ENCODE peak calls at places on chromosomes 2 and 18, in five cellular contexts. One of them, this sample, is unnamed.

GRCh38 chr2:23445450-23445868 is 60.5 kb downstream of the KLHL29 start:
- DNase-seq in H9: no peak
- DNase-seq in IMR-90: peak; percentile 76
- DNase-seq in neuronal stem cell: no peak
- DNase-seq in trophoblast cell: no peak
- DNase-seq in this sample: no peak

GRCh38 chr2:235170536-235171510 is 219.0 kb downstream of the SH3BP4 start:
- DNase-seq in H9: peak; percentile 63
- DNase-seq in IMR-90: peak; percentile 60
- DNase-seq in neuronal stem cell: peak; percentile 12
- DNase-seq in trophoblast cell: peak; percentile 57
- DNase-seq in this sample: peak; percentile 94

GRCh38 chr2:18831916-18832510 is 242.6 kb upstream of the NT5C1B start:
- DNase-seq in H9: no peak
- DNase-seq in IMR-90: peak; percentile 25
- DNase-seq in neuronal stem cell: no peak
- DNase-seq in trophoblast cell: peak; percentile 61
- DNase-seq in this sample: peak; percentile 89

GRCh38 chr2:211901226-211901625 is 637.4 kb downstream of the ERBB4 start:
- DNase-seq in H9: no peak
- DNase-seq in IMR-90: no peak
- DNase-seq in neuronal stem cell: no peak
- DNase-seq in trophoblast cell: no peak
- DNase-seq in this sample: no peak

GRCh38 chr2:206442854-206443734 is at the start of gene ADAM23:
- DNase-seq in H9: peak; percentile 89
- DNase-seq in IMR-90: peak; percentile 52
- DNase-seq in neuronal stem cell: peak; percentile 82
- DNase-seq in trophoblast cell: no peak
- DNase-seq in this sample: peak; percentile 80

GRCh38 chr18:77069482-77069881 is 63.1 kb downstream of the MBP start:
- DNase-seq in H9: no peak
- DNase-seq in IMR-90: no peak
- DNase-seq in neuronal stem cell: no peak
- DNase-seq in trophoblast cell: no peak
- DNase-seq in this sample: no peak

GRCh38 chr2:29233428-29233827 is 118.2 kb downstream of the CLIP4 start:
- DNase-seq in H9: no peak
- DNase-seq in IMR-90: no peak
- DNase-seq in neuronal stem cell: no peak
- DNase-seq in trophoblast cell: peak; percentile 91
- DNase-seq in this sample: no peak

GRCh38 chr2:38700881-38701458 is 35.1 kb downstream of the GALM start:
- DNase-seq in H9: no peak
- DNase-seq in IMR-90: peak; percentile 72
- DNase-seq in neuronal stem cell: no peak
- DNase-seq in trophoblast cell: no peak
- DNase-seq in this sample: no peak

GRCh38 chr2:144836635-144837350 is 316.9 kb upstream of the ZEB2 start:
- DNase-seq in H9: no peak
- DNase-seq in IMR-90: peak; percentile 65
- DNase-seq in neuronal stem cell: no peak
- DNase-seq in trophoblast cell: no peak
- DNase-seq in this sample: no peak

GRCh38 chr2:233350708-233351107 is 3.6 kb upstream of the DGKD start:
- DNase-seq in H9: no peak
- DNase-seq in IMR-90: peak; percentile 90
- DNase-seq in neuronal stem cell: no peak
- DNase-seq in trophoblast cell: peak; percentile 50
- DNase-seq in this sample: peak; percentile 75

GRCh38 chr18:9708882-9709877 is 1.1 kb downstream of the RAB31 start:
- DNase-seq in H9: peak; percentile 54
- DNase-seq in IMR-90: no peak
- DNase-seq in neuronal stem cell: no peak
- DNase-seq in trophoblast cell: peak; percentile 92
- DNase-seq in this sample: peak; percentile 79

GRCh38 chr2:121297217-121297830 is 12.3 kb upstream of the TFCP2L1 start:
- DNase-seq in H9: peak; percentile 71
- DNase-seq in IMR-90: peak; percentile 17
- DNase-seq in neuronal stem cell: no peak
- DNase-seq in trophoblast cell: no peak
- DNase-seq in this sample: peak; percentile 57

GRCh38 chr2:36456227-36456788 is 100.7 kb downstream of the CRIM1 start:
- DNase-seq in H9: no peak
- DNase-seq in IMR-90: peak; percentile 81
- DNase-seq in neuronal stem cell: no peak
- DNase-seq in trophoblast cell: no peak
- DNase-seq in this sample: no peak

GRCh38 chr2:202541137-202541536 is 93.6 kb upstream of the FAM117B start:
- DNase-seq in H9: no peak
- DNase-seq in IMR-90: no peak
- DNase-seq in neuronal stem cell: no peak
- DNase-seq in trophoblast cell: no peak
- DNase-seq in this sample: no peak

GRCh38 chr2:79788952-79789612 is 276.2 kb downstream of the CTNNA2 start:
- DNase-seq in H9: no peak
- DNase-seq in IMR-90: no peak
- DNase-seq in neuronal stem cell: no peak
- DNase-seq in trophoblast cell: no peak
- DNase-seq in this sample: no peak

GRCh38 chr18:74674487-74674886 is 76.8 kb downstream of the ZNF407 start:
- DNase-seq in H9: no peak
- DNase-seq in IMR-90: no peak
- DNase-seq in neuronal stem cell: no peak
- DNase-seq in trophoblast cell: no peak
- DNase-seq in this sample: no peak

GRCh38 chr2:120425014-120425413 is 79.1 kb downstream of the INHBB start:
- DNase-seq in H9: peak; percentile 23
- DNase-seq in IMR-90: no peak
- DNase-seq in neuronal stem cell: no peak
- DNase-seq in trophoblast cell: no peak
- DNase-seq in this sample: no peak

GRCh38 chr2:120919771-120920437 is 184.2 kb downstream of the GLI2 start:
- DNase-seq in H9: no peak
- DNase-seq in IMR-90: peak; percentile 76
- DNase-seq in neuronal stem cell: no peak
- DNase-seq in trophoblast cell: no peak
- DNase-seq in this sample: peak; percentile 44

GRCh38 chr2:226256237-226256636 is 543.4 kb downstream of the IRS1 start:
- DNase-seq in H9: no peak
- DNase-seq in IMR-90: peak; percentile 82
- DNase-seq in neuronal stem cell: no peak
- DNase-seq in trophoblast cell: no peak
- DNase-seq in this sample: no peak

GRCh38 chr2:9467687-9468086 is 6.7 kb upstream of the IAH1 start:
- DNase-seq in H9: no peak
- DNase-seq in IMR-90: no peak
- DNase-seq in neuronal stem cell: no peak
- DNase-seq in trophoblast cell: no peak
- DNase-seq in this sample: no peak

GRCh38 chr2:151525872-151526271 is 116.2 kb downstream of the RIF1 start:
- DNase-seq in H9: no peak
- DNase-seq in IMR-90: no peak
- DNase-seq in neuronal stem cell: no peak
- DNase-seq in trophoblast cell: no peak
- DNase-seq in this sample: no peak

GRCh38 chr2:208872591-208872990 is 466.0 kb downstream of the PTH2R start:
- DNase-seq in H9: no peak
- DNase-seq in IMR-90: no peak
- DNase-seq in neuronal stem cell: no peak
- DNase-seq in trophoblast cell: no peak
- DNase-seq in this sample: no peak

DNA sequence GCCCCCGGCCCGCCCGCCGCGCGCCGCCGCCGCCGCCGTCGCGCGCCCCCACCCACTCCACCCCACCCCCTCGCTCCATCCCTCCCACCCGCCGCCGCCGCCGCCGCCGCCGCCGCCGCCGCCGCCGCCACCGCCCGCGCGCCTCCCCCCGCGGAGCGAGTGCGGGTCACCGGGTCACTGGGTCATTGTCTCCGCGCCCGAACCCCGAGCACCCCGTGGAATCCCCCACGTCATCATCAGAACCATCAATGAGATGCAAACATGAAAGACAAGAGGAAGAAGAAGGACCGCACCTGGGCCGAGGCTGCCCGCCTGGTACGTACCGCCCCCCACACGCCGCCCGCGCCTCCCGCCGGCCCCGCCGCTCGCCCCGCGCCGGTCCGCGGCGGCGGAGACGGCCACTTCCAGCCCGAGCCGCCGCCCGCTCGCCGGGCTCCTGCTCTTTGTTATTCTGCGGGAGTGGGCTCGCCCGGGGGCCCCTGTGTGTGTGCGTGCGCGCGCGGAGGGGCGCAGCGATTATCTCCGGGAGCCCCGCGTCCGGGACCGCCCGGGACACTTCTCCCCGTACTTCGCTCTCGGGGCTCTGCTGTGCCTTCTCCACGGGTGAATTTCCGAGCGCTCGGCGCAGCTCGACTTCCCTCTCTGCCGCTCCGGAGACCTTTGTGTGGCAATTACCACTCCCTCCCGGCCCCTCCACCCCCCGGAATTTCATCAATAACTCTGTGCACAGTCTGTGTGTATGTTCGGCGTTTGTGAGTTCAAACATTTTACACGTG is 540 bp downstream of the ASXL3 start:
- DNase-seq in H9: peak; percentile 30
- DNase-seq in IMR-90: no peak
- DNase-seq in neuronal stem cell: peak; percentile 51
- DNase-seq in trophoblast cell: no peak
- DNase-seq in this sample: peak; percentile 10
- H3K23ac ChIP-seq in H9: peak overlapping the region; percentile 55
- H3K23ac ChIP-seq in IMR-90: peak overlapping the region; percentile 90
- H3K23ac ChIP-seq in neuronal stem cell: no peak overlapping the region
- H3K23ac ChIP-seq in trophoblast cell: no peak overlapping the region
- H3K23ac ChIP-seq in this sample: peak overlapping the region; percentile 93

GRCh38 chr2:213238753-213239591 is 45.3 kb upstream of the SPAG16 start:
- DNase-seq in H9: no peak
- DNase-seq in IMR-90: peak; percentile 86
- DNase-seq in neuronal stem cell: no peak
- DNase-seq in trophoblast cell: peak; percentile 46
- DNase-seq in this sample: no peak

GRCh38 chr2:213246665-213247281 is 37.5 kb upstream of the SPAG16 start:
- DNase-seq in H9: no peak
- DNase-seq in IMR-90: peak; percentile 64
- DNase-seq in neuronal stem cell: peak; percentile 47
- DNase-seq in trophoblast cell: peak; percentile 27
- DNase-seq in this sample: peak; percentile 40

GRCh38 chr2:213243189-213244044 is 40.8 kb upstream of the SPAG16 start:
- DNase-seq in H9: no peak
- DNase-seq in IMR-90: no peak
- DNase-seq in neuronal stem cell: no peak
- DNase-seq in trophoblast cell: no peak
- DNase-seq in this sample: no peak

GRCh38 chr2:213241817-213242216 is 42.4 kb upstream of the SPAG16 start:
- DNase-seq in H9: no peak
- DNase-seq in IMR-90: no peak
- DNase-seq in neuronal stem cell: no peak
- DNase-seq in trophoblast cell: no peak
- DNase-seq in this sample: no peak

DNA sequence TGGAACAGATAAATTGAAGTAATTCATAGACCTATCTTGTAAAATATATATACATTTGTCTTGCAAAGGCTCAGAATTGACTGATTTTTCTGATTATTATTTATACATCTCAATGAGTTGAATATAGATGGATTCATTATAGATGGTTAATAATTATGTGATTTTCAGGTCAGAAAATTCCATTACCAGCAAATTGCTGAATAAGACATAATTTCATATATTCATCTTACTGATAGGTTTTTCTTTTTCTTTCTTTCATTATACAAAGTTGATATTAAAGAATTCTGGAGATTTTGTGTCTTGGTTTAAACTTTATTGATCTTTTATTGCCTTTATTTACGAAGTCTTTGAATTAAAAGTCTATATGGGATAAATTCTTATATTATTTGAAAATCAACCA is 41.6 kb upstream of the SPAG16 start:
- DNase-seq in H9: no peak
- DNase-seq in IMR-90: no peak
- DNase-seq in neuronal stem cell: no peak
- DNase-seq in trophoblast cell: no peak
- DNase-seq in this sample: no peak
- H3K27ac ChIP-seq in H9: no peak overlapping the region
- H3K27ac ChIP-seq in IMR-90: no peak overlapping the region
- H3K27ac ChIP-seq in neuronal stem cell: no peak overlapping the region
- H3K27ac ChIP-seq in trophoblast cell: no peak overlapping the region
- H3K27ac ChIP-seq in this sample: no peak overlapping the region

GRCh38 chr2:101697794-101698418 is 399 bp downstream of the MAP4K4 start:
- DNase-seq in H9: no peak
- DNase-seq in IMR-90: no peak
- DNase-seq in neuronal stem cell: no peak
- DNase-seq in trophoblast cell: peak; percentile 17
- DNase-seq in this sample: peak; percentile 19

GRCh38 chr2:101698419-101699190 is 1.1 kb downstream of the MAP4K4 start:
- DNase-seq in H9: no peak
- DNase-seq in IMR-90: no peak
- DNase-seq in neuronal stem cell: no peak
- DNase-seq in trophoblast cell: no peak
- DNase-seq in this sample: peak; percentile 47

GRCh38 chr2:101696272-101697123 is 1.0 kb upstream of the MAP4K4 start:
- DNase-seq in H9: peak; percentile 37
- DNase-seq in IMR-90: no peak
- DNase-seq in neuronal stem cell: no peak
- DNase-seq in trophoblast cell: peak; percentile 47
- DNase-seq in this sample: peak; percentile 25

GRCh38 chr2:101699191-101699938 is 1.9 kb downstream of the MAP4K4 start:
- DNase-seq in H9: no peak
- DNase-seq in IMR-90: no peak
- DNase-seq in neuronal stem cell: no peak
- DNase-seq in trophoblast cell: no peak
- DNase-seq in this sample: no peak

DNA sequence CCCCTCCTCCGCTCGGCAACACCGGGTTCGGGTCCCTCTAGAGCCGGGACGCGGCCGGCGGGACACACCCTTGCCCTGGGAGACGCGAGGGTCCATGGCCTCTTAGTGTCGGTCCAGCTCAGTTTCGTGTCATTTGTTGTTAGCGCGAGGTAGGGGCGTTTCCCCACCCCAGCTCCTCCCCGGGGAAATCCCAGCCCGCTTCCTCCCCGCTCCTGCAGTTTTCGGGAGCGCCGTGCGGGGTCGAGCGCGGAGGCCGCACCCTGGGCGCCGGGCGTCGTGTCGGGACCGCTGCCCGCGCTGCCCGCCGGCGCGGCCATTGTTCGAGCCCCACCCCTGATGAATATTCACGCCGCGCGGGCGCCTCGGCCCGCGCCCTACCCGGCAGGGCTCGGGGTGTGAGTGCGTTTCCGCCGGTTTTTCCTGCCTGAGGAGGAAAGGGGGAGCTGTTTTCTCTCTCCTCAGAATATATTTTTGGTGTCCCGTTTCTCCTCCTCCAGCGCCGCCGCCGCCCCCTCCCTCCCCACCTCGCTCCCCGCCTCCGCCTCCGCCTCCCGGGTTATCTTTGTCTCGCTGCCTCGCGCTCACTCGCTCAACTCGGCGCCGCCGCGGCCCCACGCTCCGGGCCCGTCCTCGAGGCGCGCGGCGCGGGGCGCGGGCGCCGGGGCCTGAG is at the start of gene MAP4K4:
- DNase-seq in H9: peak; percentile 73
- DNase-seq in IMR-90: peak; percentile 77
- DNase-seq in neuronal stem cell: peak; percentile 67
- DNase-seq in trophoblast cell: peak; percentile 67
- DNase-seq in this sample: peak; percentile 90
- H3K23ac ChIP-seq in H9: no peak within 1 kb of the TSS
- H3K23ac ChIP-seq in IMR-90: peak within 1 kb of the TSS; percentile 100
- H3K23ac ChIP-seq in neuronal stem cell: peak within 1 kb of the TSS; percentile 20
- H3K23ac ChIP-seq in trophoblast cell: no peak within 1 kb of the TSS
- H3K23ac ChIP-seq in this sample: no peak within 1 kb of the TSS

GRCh38 chr2:172449916-172450550 is 22.6 kb downstream of the ITGA6 start:
- DNase-seq in H9: no peak
- DNase-seq in IMR-90: peak; percentile 61
- DNase-seq in neuronal stem cell: no peak
- DNase-seq in trophoblast cell: peak; percentile 62
- DNase-seq in this sample: no peak
- H3K27ac ChIP-seq in H9: no peak overlapping the region
- H3K27ac ChIP-seq in IMR-90: no peak overlapping the region
- H3K27ac ChIP-seq in neuronal stem cell: no peak overlapping the region
- H3K27ac ChIP-seq in trophoblast cell: no peak overlapping the region
- H3K27ac ChIP-seq in this sample: no peak overlapping the region

This sample was measured in mesendoderm.